ENCODE peak calls at places on chromosomes 4 and X, in six cellular contexts. L is foreskin fibroblast, Q is IMR-90, X is upper lobe of right lung, Y is pancreas, W is omental fat pad. H is an unnamed sample.

GRCh38 chr4:105399535-105400161 is 74.2 kb downstream of the PPA2 start:
- DNase-seq in L (peak; percentile 90), Q (peak; percentile 91), X (no peak), Y (no peak), W (no peak), H (no peak)

GRCh38 chr4:89316931-89317366 is 9.3 kb upstream of the GPRIN3 start:
- DNase-seq in L (peak; percentile 58), Q (peak; percentile 16), X (no peak), Y (no peak), W (no peak), H (no peak)

GRCh38 chrX:118595501-118596042 is 100.0 kb downstream of the DOCK11 start:
- DNase-seq in L (no peak), Q (no peak), X (no peak), Y (no peak), W (no peak), H (no peak)

GRCh38 chrX:45750639-45751038 is 550.0 kb upstream of the DIPK2B start:
- DNase-seq in L (peak; percentile 26), Q (no peak), X (no peak), Y (no peak), W (no peak), H (no peak)

GRCh38 chr4:85842540-85842939 is 367.6 kb downstream of the ARHGAP24 start:
- DNase-seq in L (peak; percentile 53), Q (peak; percentile 20), X (no peak), Y (peak; percentile 36), W (no peak), H (no peak)

GRCh38 chr4:121484633-121485032 is 103.8 kb upstream of the QRFPR start:
- DNase-seq in L (peak; percentile 81), Q (peak; percentile 66), X (peak; percentile 64), Y (no peak), W (no peak), H (no peak)

GRCh38 chr4:121696140-121696640 is 590 bp downstream of the ANXA5 start:
- DNase-seq in L (peak; percentile 94), Q (peak; percentile 85), X (peak; percentile 90), Y (peak; percentile 72), W (peak; percentile 60), H (peak; percentile 85)

GRCh38 chr4:79492148-79492547 is 84.1 kb upstream of the GK2 start:
- DNase-seq in L (no peak), Q (no peak), X (no peak), Y (no peak), W (no peak), H (no peak)

GRCh38 chr4:67573193-67573592 is 14.7 kb downstream of the STAP1 start:
- DNase-seq in L (no peak), Q (no peak), X (no peak), Y (no peak), W (no peak), H (no peak)

GRCh38 chr4:48130100-48130499 is 4.0 kb downstream of the TXK start:
- DNase-seq in L (no peak), Q (no peak), X (no peak), Y (no peak), W (no peak), H (no peak)

GRCh38 chrX:2499507-2499906 is 1.3 kb downstream of the DHRSX start:
- DNase-seq in L (no peak), Q (no peak), X (peak; percentile 21), Y (no peak), W (no peak), H (no peak)

GRCh38 chr4:152415980-152416379 is 119.9 kb downstream of the FBXW7 start:
- DNase-seq in L (peak; percentile 44), Q (peak; percentile 56), X (no peak), Y (no peak), W (no peak), H (no peak)

GRCh38 chr4:60724623-60725022 is 475.5 kb upstream of the ADGRL3 start:
- DNase-seq in L (peak; percentile 85), Q (peak; percentile 95), X (no peak), Y (no peak), W (no peak), H (no peak)

GRCh38 chr4:113678651-113679050 is 82.9 kb downstream of the CAMK2D start:
- DNase-seq in L (peak; percentile 38), Q (peak; percentile 25), X (no peak), Y (no peak), W (no peak), H (no peak)

GRCh38 chr4:75696036-75696435 is 22.8 kb upstream of the G3BP2 start:
- DNase-seq in L (no peak), Q (no peak), X (no peak), Y (no peak), W (no peak), H (no peak)

GRCh38 chrX:146278381-146278780 is 460.8 kb downstream of the SLITRK2 start:
- DNase-seq in L (no peak), Q (no peak), X (no peak), Y (no peak), W (no peak), H (no peak)

GRCh38 chrX:86806786-86807185 is 658.5 kb downstream of the DACH2 start:
- DNase-seq in L (no peak), Q (peak; percentile 3), X (no peak), Y (no peak), W (no peak), H (no peak)

GRCh38 chr4:2484993-2485392 is 16.1 kb downstream of the RNF4 start:
- DNase-seq in L (peak; percentile 84), Q (no peak), X (peak; percentile 87), Y (peak; percentile 67), W (no peak), H (peak; percentile 79)

GRCh38 chr4:41866799-41867677 is 68.2 kb upstream of the TMEM33 start:
- DNase-seq in L (no peak), Q (no peak), X (no peak), Y (no peak), W (no peak), H (no peak)

GRCh38 chrX:129772796-129773431 is 6.8 kb upstream of the SASH3 start:
- DNase-seq in L (no peak), Q (no peak), X (peak; percentile 88), Y (peak; percentile 63), W (no peak), H (peak; percentile 53)

GRCh38 chrX:149275836-149276235 is 229.3 kb downstream of the IDS start:
- DNase-seq in L (peak; percentile 41), Q (no peak), X (no peak), Y (no peak), W (no peak), H (no peak)

GRCh38 chr4:74033721-74034120 is 4.8 kb downstream of the CXCL3 start:
- DNase-seq in L (peak; percentile 44), Q (peak; percentile 60), X (no peak), Y (no peak), W (no peak), H (no peak)

GRCh38 chr4:7187297-7187592 is 5.1 kb upstream of the SORCS2 start:
- DNase-seq in L (no peak), Q (no peak), X (peak; percentile 37), Y (peak; percentile 4), W (no peak), H (no peak)
- TF ChIP-seq CTCF in L (no peak), Q (peak; percentile 8), X (no peak), Y (no peak), W (no peak), H (no peak)

GRCh38 chrX:154383359-154384283 is 4.5 kb downstream of the EMD start:
- DNase-seq in L (no peak), Q (no peak), X (no peak), Y (no peak), W (no peak), H (no peak)

GRCh38 chrX:154380787-154381186 is 1.7 kb downstream of the EMD start:
- DNase-seq in L (no peak), Q (no peak), X (no peak), Y (no peak), W (no peak), H (no peak)

GRCh38 chrX:154382483-154383069 is 3.5 kb downstream of the EMD start:
- DNase-seq in L (no peak), Q (no peak), X (no peak), Y (no peak), W (no peak), H (no peak)

GRCh38 chrX:154381271-154381670 is 2.2 kb downstream of the EMD start:
- DNase-seq in L (no peak), Q (no peak), X (no peak), Y (no peak), W (no peak), H (no peak)

DNA sequence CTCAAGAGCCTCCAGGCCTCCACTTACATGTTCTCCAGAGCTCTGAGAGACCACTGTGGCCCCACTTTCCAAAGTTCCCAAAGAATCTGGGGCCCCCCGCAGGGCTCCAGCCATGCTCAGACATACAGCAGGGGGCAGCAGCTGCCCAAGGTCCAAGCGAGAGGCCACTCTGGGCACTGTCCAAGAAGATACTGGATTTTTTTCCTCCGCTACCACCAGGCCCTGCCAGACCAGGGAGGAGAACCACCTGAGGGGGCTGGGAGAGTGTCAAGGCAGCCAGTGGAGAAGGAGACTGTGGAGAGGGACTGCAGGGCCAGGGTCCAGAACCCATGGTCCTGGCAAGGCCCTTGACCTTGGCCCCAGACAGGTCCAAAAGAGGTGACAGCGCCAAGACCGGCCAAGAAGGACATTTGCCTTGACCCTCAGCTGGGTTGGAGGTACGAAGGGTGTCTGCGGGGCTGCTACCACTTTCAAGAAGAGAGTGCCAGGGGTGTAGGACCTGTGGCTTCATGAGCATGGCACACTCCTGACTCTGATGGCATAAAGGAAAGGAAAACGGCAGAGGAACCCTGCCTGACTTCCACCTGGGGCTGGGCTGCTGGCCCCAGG is 5.3 kb downstream of the EMD start:
- DNase-seq in L (peak; percentile 56), Q (no peak), X (no peak), Y (no peak), W (no peak), H (no peak)
- TF ChIP-seq CTCF in L (peak; percentile 40), Q (peak; percentile 43), X (peak; percentile 25), Y (no peak), W (no peak), H (peak; percentile 38)

GRCh38 chrX:97315939-97316338 is 432.2 kb downstream of the RPA4 start:
- DNase-seq in L (no peak), Q (no peak), X (no peak), Y (no peak), W (no peak), H (no peak)
- TF ChIP-seq CTCF in L (no peak), Q (no peak), X (no peak), Y (no peak), W (no peak), H (peak; percentile 13)

GRCh38 chr4:143286733-143287570 is 49.7 kb upstream of the GAB1 start:
- DNase-seq in L (peak; percentile 68), Q (peak; percentile 75), X (no peak), Y (no peak), W (no peak), H (no peak)

GRCh38 chr4:143289370-143289769 is 47.3 kb upstream of the GAB1 start:
- DNase-seq in L (no peak), Q (no peak), X (no peak), Y (no peak), W (no peak), H (no peak)

GRCh38 chr4:143291334-143291733 is 45.3 kb upstream of the GAB1 start:
- DNase-seq in L (no peak), Q (no peak), X (no peak), Y (no peak), W (no peak), H (no peak)

GRCh38 chr4:143286058-143286457 is 50.6 kb upstream of the GAB1 start:
- DNase-seq in L (no peak), Q (no peak), X (no peak), Y (no peak), W (no peak), H (no peak)

DNA sequence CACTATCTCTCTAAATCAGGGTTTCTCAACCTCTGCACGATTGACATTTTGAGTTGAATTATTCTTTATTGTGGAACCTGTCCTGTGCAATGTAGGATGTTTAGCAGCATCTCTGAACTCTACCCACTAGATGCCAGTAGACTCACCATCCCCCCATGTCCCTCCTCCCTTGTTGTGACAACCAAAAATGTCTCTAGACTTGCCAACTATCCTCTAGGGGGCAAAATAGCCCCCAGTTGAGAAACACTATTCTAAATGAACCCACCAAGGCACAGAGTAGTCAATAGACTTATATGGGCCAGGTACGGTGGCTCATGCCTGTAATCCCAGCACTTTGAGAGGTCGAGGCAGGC is 49.1 kb upstream of the GAB1 start:
- DNase-seq in L (peak; percentile 10), Q (no peak), X (no peak), Y (no peak), W (no peak), H (no peak)
- TF ChIP-seq CTCF in L (no peak), Q (no peak), X (no peak), Y (no peak), W (no peak), H (no peak)